ENCODE peak calls at places on chromosomes 1 and 21, in five cellular contexts. L is astrocyte of the spinal cord; W is esophagus muscularis mucosa; T is tibial artery; D is CD4-positive, alpha-beta T cell. G is an unnamed sample.

GRCh38 chr1:228222548-228222947 is 14.7 kb downstream of the OBSCN start:
- DNase-seq in L (no peak), D (no peak), W (no peak), T (no peak), G (no peak)

GRCh38 chr1:111727056-111727455 is 12.1 kb downstream of the INKA2 start:
- DNase-seq in L (no peak), T (no peak), W (peak), D (no peak), G (no peak)

GRCh38 chr21:40672602-40673001 is 174.4 kb downstream of the DSCAM start:
- DNase-seq in D (no peak), T (no peak), W (no peak), L (no peak), G (no peak)

GRCh38 chr1:186535388-186536133 is 74.6 kb upstream of the PDC start:
- DNase-seq in T (no peak), L (peak), D (no peak), W (no peak), G (no peak)

GRCh38 chr1:219092206-219092605 is 81.5 kb upstream of the LYPLAL1 start:
- DNase-seq in D (no peak), L (no peak), T (no peak), W (no peak), G (no peak)

GRCh38 chr1:223654083-223654482 is 11.4 kb downstream of the CAPN8 start:
- DNase-seq in L (no peak), T (no peak), D (no peak), W (no peak), G (no peak)

GRCh38 chr1:103230061-103230460 is 121.7 kb upstream of the COL11A1 start:
- DNase-seq in D (no peak), L (peak), W (no peak), T (no peak), G (no peak)

GRCh38 chr1:226798427-226799411 is 59.6 kb upstream of the ITPKB start:
- DNase-seq in T (no peak), L (no peak), W (no peak), D (peak), G (no peak)

GRCh38 chr1:235004840-235005391 is 123.7 kb downstream of the TOMM20 start:
- DNase-seq in D (no peak), L (no peak), T (no peak), W (no peak), G (no peak)

GRCh38 chr1:156743367-156744302 is 2.7 kb upstream of the MRPL24 start:
- DNase-seq in W (no peak), L (no peak), T (no peak), D (no peak), G (no peak)

GRCh38 chr1:3073520-3074296 is 4.7 kb downstream of the PRDM16 start:
- DNase-seq in W (no peak), L (no peak), D (no peak), T (no peak), G (no peak)

GRCh38 chr1:228016181-228016510 is 9.3 kb downstream of the WNT3A start:
- DNase-seq in T (peak), W (no peak), L (no peak), D (no peak), G (no peak)

GRCh38 chr21:44011774-44012473 is at the start of gene TRAPPC10:
- DNase-seq in W (peak), T (peak), L (peak), D (peak), G (peak)

GRCh38 chr1:100147875-100148274 is 14.9 kb downstream of the TRMT13 start:
- DNase-seq in D (no peak), T (no peak), W (no peak), L (no peak), G (no peak)

GRCh38 chr1:167128261-167129227 is 34.7 kb downstream of the STYXL2 start:
- DNase-seq in L (no peak), D (no peak), T (no peak), W (peak), G (no peak)

GRCh38 chr1:226062558-226063361 is at the start of gene H3-3A:
- DNase-seq in L (peak), D (peak), W (peak), T (peak), G (peak)

GRCh38 chr1:23283660-23284602 is 60.2 kb downstream of the HNRNPR start:
- DNase-seq in D (no peak), L (peak), T (no peak), W (no peak), G (no peak)

GRCh38 chr1:25698252-25698651 is 81.7 kb downstream of the MAN1C1 start:
- DNase-seq in L (no peak), T (no peak), W (no peak), D (no peak), G (no peak)

GRCh38 chr1:27575861-27576331 is 28.0 kb downstream of the AHDC1 start:
- DNase-seq in W (peak), L (no peak), T (peak), D (no peak), G (no peak)

GRCh38 chr1:15413563-15414449 is 4.1 kb downstream of the EFHD2 start:
- DNase-seq in D (no peak), W (no peak), L (no peak), T (no peak), G (no peak)

GRCh38 chr1:220300442-220301121 is 28.3 kb upstream of the RAB3GAP2 start:
- DNase-seq in W (no peak), T (peak), D (no peak), L (peak), G (peak)

GRCh38 chr1:108046021-108046420 is 81.0 kb upstream of the VAV3 start:
- DNase-seq in L (no peak), W (no peak), D (no peak), T (no peak), G (no peak)

GRCh38 chr1:171389176-171389575 is 75.2 kb downstream of the FMO4 start:
- DNase-seq in T (no peak), W (no peak), D (no peak), L (no peak), G (no peak)

GRCh38 chr1:41860771-41861170 is 58.0 kb downstream of the HIVEP3 start:
- DNase-seq in L (no peak), W (no peak), T (no peak), D (no peak), G (no peak)

GRCh38 chr1:157367091-157367739 is 185.1 kb downstream of the FCRL5 start:
- DNase-seq in D (no peak), L (no peak), W (peak), T (no peak), G (no peak)

GRCh38 chr1:109793486-109794318 is 30.0 kb upstream of the EPS8L3 start:
- DNase-seq in D (peak), L (peak), T (peak), W (no peak), G (no peak)

GRCh38 chr1:247451388-247452010 is 6.4 kb downstream of the OR2B11 start:
- DNase-seq in T (no peak), W (peak), L (no peak), D (no peak), G (no peak)

GRCh38 chr1:114359791-114360190 is 151.2 kb downstream of the TRIM33 start:
- DNase-seq in T (no peak), L (no peak), D (no peak), W (no peak), G (no peak)

GRCh38 chr1:1144122-1144842 is 28.4 kb upstream of the C1orf159 start:
- DNase-seq in D (peak), W (no peak), T (no peak), L (no peak), G (no peak)

GRCh38 chr21:45319461-45320211 is 31.9 kb upstream of the POFUT2 start:
- DNase-seq in T (peak), L (peak), W (no peak), D (no peak), G (no peak)

GRCh38 chr1:213326666-213327317 is 275.8 kb downstream of the RPS6KC1 start:
- DNase-seq in W (no peak), L (peak), D (no peak), T (peak), G (no peak)

GRCh38 chr21:43196789-43197188 is 28.0 kb downstream of the CRYAA start:
- DNase-seq in W (no peak), T (peak), D (no peak), L (no peak), G (no peak)

GRCh38 chr1:48627467-48627866 is 149.2 kb downstream of the BEND5 start:
- DNase-seq in W (no peak), T (no peak), L (no peak), D (no peak), G (no peak)

GRCh38 chr21:33588485-33589335 is at the start of gene DONSON:
- DNase-seq in T (peak), D (peak), L (peak), W (peak), G (peak)

GRCh38 chr1:78274814-78275213 is 216.0 kb upstream of the PTGFR start:
- DNase-seq in T (no peak), L (peak), W (no peak), D (no peak), G (no peak)

GRCh38 chr1:240611619-240612490 is at the start of gene GREM2:
- DNase-seq in T (no peak), D (peak), L (peak), W (peak), G (peak)

GRCh38 chr1:243351347-243351746 is 95.5 kb downstream of the SDCCAG8 start:
- DNase-seq in T (no peak), L (no peak), D (no peak), W (no peak), G (no peak)

GRCh38 chr1:33080885-33081553 is at the start of gene AZIN2:
- DNase-seq in T (peak), D (peak), W (peak), L (peak), G (peak)
- TF ChIP-seq CTCF in T (no peak), D (no peak), W (no peak), L (no peak), G (no peak)

GRCh38 chr1:43912607-43913006 is 21.0 kb upstream of the ARTN start:
- DNase-seq in D (no peak), L (peak), W (no peak), T (no peak), G (no peak)
- TF ChIP-seq CTCF in D (no peak), L (no peak), W (no peak), T (no peak), G (no peak)

GRCh38 chr21:29501451-29501850 is 202.7 kb downstream of the BACH1 start:
- DNase-seq in D (no peak), W (no peak), T (no peak), L (peak), G (no peak)

GRCh38 chr21:29499229-29499628 is 200.5 kb downstream of the BACH1 start:
- DNase-seq in D (no peak), W (no peak), T (no peak), L (no peak), G (no peak)

GRCh38 chr21:29504751-29505321 is 206.1 kb downstream of the BACH1 start:
- DNase-seq in D (no peak), L (peak), W (no peak), T (no peak), G (no peak)

GRCh38 chr21:29496337-29496736 is 197.6 kb downstream of the BACH1 start:
- DNase-seq in D (no peak), W (no peak), T (no peak), L (no peak), G (no peak)

GRCh38 chr21:29499734-29500343 is 201.1 kb downstream of the BACH1 start:
- DNase-seq in L (peak), T (no peak), D (no peak), W (no peak), G (peak)
- TF ChIP-seq CTCF in L (peak), T (no peak), D (peak), W (no peak), G (peak)

GRCh38 chr1:182484531-182485257 is 34.7 kb downstream of the RGSL1 start:
- DNase-seq in T (no peak), W (no peak), D (no peak), L (no peak), G (peak)
- TF ChIP-seq CTCF in T (no peak), W (no peak), D (no peak), L (peak), G (peak)

DNA sequence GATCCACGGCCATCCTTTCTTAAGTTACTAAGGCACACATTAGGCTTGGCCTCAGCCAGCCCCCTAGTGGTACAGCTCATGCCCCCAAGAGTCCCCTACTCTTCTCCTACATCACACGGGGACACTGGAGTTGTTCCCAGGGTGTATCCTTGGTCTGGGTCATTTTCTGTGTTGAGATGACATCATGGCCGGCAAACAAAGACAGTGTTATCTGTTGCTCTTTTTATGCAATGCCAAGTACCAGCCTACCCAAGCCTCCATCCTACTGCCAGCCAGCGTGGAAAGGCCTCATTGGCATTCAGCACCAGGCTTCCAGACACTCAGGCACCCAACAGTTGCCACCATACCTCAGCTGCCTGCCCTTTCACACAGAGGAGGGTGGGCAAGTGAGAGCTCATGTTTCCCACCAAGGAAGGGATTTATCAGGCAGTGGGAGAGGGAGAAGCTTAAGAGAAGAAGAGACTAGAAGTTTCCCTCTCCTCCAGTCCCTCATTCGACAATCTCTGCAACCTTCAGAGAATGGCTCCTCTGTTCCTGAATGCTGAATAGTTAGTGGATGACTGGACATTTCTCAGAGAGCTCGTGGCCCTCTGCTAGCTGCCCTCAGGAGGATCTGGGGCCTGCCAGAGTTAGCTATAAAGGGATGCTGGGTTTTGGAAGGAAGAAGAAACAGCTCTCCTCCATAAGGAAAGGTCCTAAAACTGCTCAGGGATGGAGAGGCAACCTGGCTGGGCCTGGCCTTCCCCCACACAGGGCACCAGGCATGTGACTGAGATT is 17.7 kb downstream of the CBR1 start:
- DNase-seq in T (no peak), W (no peak), L (no peak), D (no peak), G (no peak)
- TF ChIP-seq CTCF in T (no peak), W (no peak), L (peak), D (no peak), G (no peak)

DNA sequence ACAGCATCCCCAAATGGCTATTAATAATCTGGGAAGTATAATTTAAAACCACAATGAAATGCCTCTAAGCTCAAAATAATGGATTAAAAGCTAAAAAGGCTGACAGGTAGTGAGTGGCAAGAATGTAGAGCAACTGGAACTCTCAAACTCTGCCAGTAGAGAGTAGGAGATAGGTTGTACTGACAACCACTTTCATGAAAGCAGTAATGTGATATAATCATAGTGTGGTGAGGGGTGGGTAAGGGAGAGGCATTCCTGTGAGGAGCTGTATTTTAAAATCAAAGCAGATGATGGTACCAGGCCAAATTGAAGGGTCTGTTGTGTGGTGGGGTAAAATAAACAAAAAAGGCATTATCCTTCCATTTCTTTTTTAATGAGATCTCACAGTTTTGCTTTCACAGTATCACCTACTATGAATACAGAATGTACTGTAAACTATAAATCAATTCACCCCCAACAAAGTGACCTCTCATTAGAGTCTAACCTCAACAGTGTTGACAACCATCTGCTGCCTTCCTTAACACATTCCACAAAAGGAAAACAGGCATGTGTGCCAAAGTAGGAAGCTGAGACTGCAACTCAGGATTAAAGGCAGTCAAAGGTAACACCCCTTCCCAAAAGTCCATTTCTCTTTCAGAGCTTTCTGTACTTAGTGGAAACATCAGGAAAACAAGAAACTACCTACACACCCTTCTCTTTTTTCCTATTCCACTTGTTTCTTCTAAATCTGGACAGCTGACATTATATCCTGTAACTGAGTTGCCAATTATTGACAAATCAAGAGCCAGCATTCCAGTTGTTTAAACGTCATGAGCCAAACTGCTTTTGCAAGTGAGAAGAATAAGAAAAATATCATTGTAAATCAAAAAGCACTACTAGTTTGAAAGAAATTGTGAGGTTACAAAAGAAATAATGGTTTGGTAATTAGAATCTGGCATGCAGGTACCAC is 130.8 kb downstream of the FAF1 start:
- DNase-seq in T (no peak), W (no peak), L (peak), D (no peak), G (no peak)
- TF ChIP-seq CTCF in T (no peak), W (no peak), L (no peak), D (no peak), G (no peak)

GRCh38 chr21:34793471-34793870 is 124.7 kb downstream of the CLIC6 start:
- DNase-seq in T (no peak), W (peak), D (no peak), L (no peak), G (no peak)
- TF ChIP-seq CTCF in T (no peak), W (no peak), D (no peak), L (no peak), G (no peak)

GRCh38 chr1:19651141-19651737 is 7.1 kb downstream of the NBL1 start:
- DNase-seq in T (peak), L (peak), D (peak), W (no peak), G (peak)
- TF ChIP-seq CTCF in T (peak), L (peak), D (peak), W (peak), G (peak)

GRCh38 chr1:200332716-200333115 is 77.1 kb downstream of the ZNF281 start:
- DNase-seq in D (no peak), L (no peak), T (no peak), W (no peak), G (peak)
- TF ChIP-seq CTCF in D (no peak), L (no peak), T (no peak), W (no peak), G (no peak)

DNA sequence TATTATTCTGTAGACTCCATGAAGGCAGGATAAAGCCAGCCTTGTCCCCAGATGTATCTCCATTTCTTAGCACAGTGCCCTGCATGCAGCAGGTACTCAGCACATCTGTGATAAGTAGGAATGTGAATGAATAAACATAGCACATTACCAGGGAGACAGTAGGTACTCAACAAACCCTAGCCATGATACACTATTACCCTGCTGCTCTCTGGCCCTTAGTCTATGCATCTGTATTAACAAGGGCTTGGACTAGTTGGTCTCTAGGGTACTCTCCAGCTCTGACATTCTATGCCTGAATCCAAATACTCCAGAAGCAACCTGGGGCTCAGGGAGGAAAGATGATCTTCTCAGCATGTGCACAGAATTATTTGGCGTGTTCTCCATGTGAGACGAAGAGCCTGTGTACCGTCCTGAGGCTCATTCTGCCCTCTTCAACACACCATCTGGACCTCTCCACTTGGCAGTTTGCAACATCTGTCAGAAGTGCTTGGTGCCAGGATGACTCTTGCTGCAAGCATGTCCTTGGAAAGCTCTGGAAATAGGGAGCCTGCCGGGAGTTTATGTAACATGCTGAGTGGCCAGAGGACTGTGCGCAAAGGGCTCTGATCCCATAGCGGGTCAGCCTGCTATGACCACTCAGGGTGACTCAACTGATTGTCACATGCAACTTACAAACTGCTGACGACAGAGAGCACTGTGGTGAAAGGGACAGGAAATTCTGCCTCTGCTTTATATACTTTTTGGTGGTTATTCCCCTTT is 228.2 kb upstream of the USP24 start:
- DNase-seq in D (no peak), L (peak), T (peak), W (peak), G (peak)
- TF ChIP-seq CTCF in D (no peak), L (no peak), T (peak), W (no peak), G (no peak)